ENCODE peak calls at places on chromosomes 1 and 21, in ten cellular contexts. One of them, this sample, is unnamed.

GRCh38 chr1:151980287-151981177 is 13.1 kb downstream of the S100A10 start:
- DNase-seq in MV-4-11: no peak
- DNase-seq in amygdala: no peak
- DNase-seq in GM12892: no peak
- DNase-seq in KBM-7: no peak
- DNase-seq in kidney epithelial cell: no peak
- DNase-seq in bronchial epithelial cell: peak; percentile 64
- DNase-seq in left ventricle myocardium inferior: peak; percentile 34
- DNase-seq in kidney: peak; percentile 63
- DNase-seq in T-helper 2 cell: no peak
- DNase-seq in this sample: peak; percentile 70

GRCh38 chr1:220926146-220926545 is 46.9 kb downstream of the HLX start:
- DNase-seq in MV-4-11: no peak
- DNase-seq in amygdala: no peak
- DNase-seq in GM12892: no peak
- DNase-seq in KBM-7: no peak
- DNase-seq in kidney epithelial cell: no peak
- DNase-seq in bronchial epithelial cell: no peak
- DNase-seq in left ventricle myocardium inferior: no peak
- DNase-seq in kidney: no peak
- DNase-seq in T-helper 2 cell: no peak
- DNase-seq in this sample: no peak

GRCh38 chr21:41529769-41530168 is 21.8 kb upstream of the TMPRSS2 start:
- DNase-seq in MV-4-11: no peak
- DNase-seq in amygdala: no peak
- DNase-seq in GM12892: no peak
- DNase-seq in KBM-7: no peak
- DNase-seq in kidney epithelial cell: no peak
- DNase-seq in bronchial epithelial cell: no peak
- DNase-seq in left ventricle myocardium inferior: no peak
- DNase-seq in kidney: no peak
- DNase-seq in T-helper 2 cell: no peak
- DNase-seq in this sample: no peak

GRCh38 chr21:41973427-41973831 is 19.6 kb upstream of the C2CD2 start:
- DNase-seq in MV-4-11: no peak
- DNase-seq in amygdala: no peak
- DNase-seq in GM12892: no peak
- DNase-seq in KBM-7: no peak
- DNase-seq in kidney epithelial cell: no peak
- DNase-seq in bronchial epithelial cell: no peak
- DNase-seq in left ventricle myocardium inferior: no peak
- DNase-seq in kidney: peak; percentile 72
- DNase-seq in T-helper 2 cell: no peak
- DNase-seq in this sample: no peak

GRCh38 chr1:65717815-65718454 is 74.8 kb upstream of the PDE4B start:
- DNase-seq in MV-4-11: no peak
- DNase-seq in amygdala: no peak
- DNase-seq in GM12892: no peak
- DNase-seq in KBM-7: peak; percentile 25
- DNase-seq in kidney epithelial cell: no peak
- DNase-seq in bronchial epithelial cell: no peak
- DNase-seq in left ventricle myocardium inferior: no peak
- DNase-seq in kidney: no peak
- DNase-seq in T-helper 2 cell: no peak
- DNase-seq in this sample: peak; percentile 11

GRCh38 chr1:174682419-174683008 is 234.8 kb downstream of the GPR52 start:
- DNase-seq in MV-4-11: no peak
- DNase-seq in amygdala: no peak
- DNase-seq in GM12892: no peak
- DNase-seq in KBM-7: no peak
- DNase-seq in kidney epithelial cell: no peak
- DNase-seq in bronchial epithelial cell: no peak
- DNase-seq in left ventricle myocardium inferior: no peak
- DNase-seq in kidney: no peak
- DNase-seq in T-helper 2 cell: no peak
- DNase-seq in this sample: peak; percentile 57

GRCh38 chr21:18760247-18760646 is 356.7 kb upstream of the TMPRSS15 start:
- DNase-seq in MV-4-11: no peak
- DNase-seq in amygdala: no peak
- DNase-seq in GM12892: no peak
- DNase-seq in KBM-7: no peak
- DNase-seq in kidney epithelial cell: no peak
- DNase-seq in bronchial epithelial cell: no peak
- DNase-seq in left ventricle myocardium inferior: no peak
- DNase-seq in kidney: no peak
- DNase-seq in T-helper 2 cell: no peak
- DNase-seq in this sample: no peak

GRCh38 chr1:240465531-240465940 is 146.4 kb downstream of the GREM2 start:
- DNase-seq in MV-4-11: no peak
- DNase-seq in amygdala: no peak
- DNase-seq in GM12892: no peak
- DNase-seq in KBM-7: no peak
- DNase-seq in kidney epithelial cell: no peak
- DNase-seq in bronchial epithelial cell: no peak
- DNase-seq in left ventricle myocardium inferior: no peak
- DNase-seq in kidney: no peak
- DNase-seq in T-helper 2 cell: no peak
- DNase-seq in this sample: no peak

GRCh38 chr21:42093991-42094417 is 22.9 kb downstream of the UMODL1 start:
- DNase-seq in MV-4-11: no peak
- DNase-seq in amygdala: no peak
- DNase-seq in GM12892: no peak
- DNase-seq in KBM-7: no peak
- DNase-seq in kidney epithelial cell: peak; percentile 92
- DNase-seq in bronchial epithelial cell: peak; percentile 80
- DNase-seq in left ventricle myocardium inferior: no peak
- DNase-seq in kidney: peak; percentile 86
- DNase-seq in T-helper 2 cell: no peak
- DNase-seq in this sample: peak; percentile 98

GRCh38 chr1:198132060-198132781 is 24.6 kb upstream of the NEK7 start:
- DNase-seq in MV-4-11: peak; percentile 43
- DNase-seq in amygdala: no peak
- DNase-seq in GM12892: no peak
- DNase-seq in KBM-7: peak; percentile 26
- DNase-seq in kidney epithelial cell: no peak
- DNase-seq in bronchial epithelial cell: no peak
- DNase-seq in left ventricle myocardium inferior: no peak
- DNase-seq in kidney: peak; percentile 16
- DNase-seq in T-helper 2 cell: no peak
- DNase-seq in this sample: no peak

GRCh38 chr1:5286244-5286643 is 631.8 kb downstream of the AJAP1 start:
- DNase-seq in MV-4-11: no peak
- DNase-seq in amygdala: no peak
- DNase-seq in GM12892: no peak
- DNase-seq in KBM-7: peak; percentile 3
- DNase-seq in kidney epithelial cell: no peak
- DNase-seq in bronchial epithelial cell: no peak
- DNase-seq in left ventricle myocardium inferior: no peak
- DNase-seq in kidney: no peak
- DNase-seq in T-helper 2 cell: peak; percentile 16
- DNase-seq in this sample: no peak

This sample was measured in astrocyte of the cerebellum.